ENCODE peak calls at places on chromosomes 5 and 9, in six cellular contexts. One of them, this sample, is unnamed.

GRCh38 chr5:10018670-10019069 is 231.0 kb downstream of the ATPSCKMT start:
- DNase-seq in Karpas-422: no peak
- DNase-seq in trophoblast cell: peak; percentile 78
- DNase-seq in fibroblast of lung: peak; percentile 96
- DNase-seq in NT2/D1: no peak
- DNase-seq in GM23248: peak; percentile 90
- DNase-seq in this sample: no peak

GRCh38 chr5:29963956-29964355 is 1229.5 kb upstream of the CDH6 start:
- DNase-seq in Karpas-422: no peak
- DNase-seq in trophoblast cell: no peak
- DNase-seq in fibroblast of lung: no peak
- DNase-seq in NT2/D1: no peak
- DNase-seq in GM23248: peak; percentile 3
- DNase-seq in this sample: no peak

GRCh38 chr5:10329808-10330481 is 22.2 kb upstream of the CMBL start:
- DNase-seq in Karpas-422: no peak
- DNase-seq in trophoblast cell: no peak
- DNase-seq in fibroblast of lung: peak; percentile 42
- DNase-seq in NT2/D1: no peak
- DNase-seq in GM23248: peak; percentile 85
- DNase-seq in this sample: no peak

GRCh38 chr9:124880501-124880900 is 18.6 kb downstream of the ARPC5L start:
- DNase-seq in Karpas-422: peak; percentile 88
- DNase-seq in trophoblast cell: no peak
- DNase-seq in fibroblast of lung: no peak
- DNase-seq in NT2/D1: peak; percentile 87
- DNase-seq in GM23248: no peak
- DNase-seq in this sample: no peak

GRCh38 chr5:59745422-59745863 is 148.1 kb downstream of the PDE4D start:
- DNase-seq in Karpas-422: no peak
- DNase-seq in trophoblast cell: peak; percentile 13
- DNase-seq in fibroblast of lung: peak; percentile 80
- DNase-seq in NT2/D1: no peak
- DNase-seq in GM23248: peak; percentile 86
- DNase-seq in this sample: no peak

GRCh38 chr5:10973316-10973715 is 212.3 kb upstream of the DAP start:
- DNase-seq in Karpas-422: no peak
- DNase-seq in trophoblast cell: no peak
- DNase-seq in fibroblast of lung: no peak
- DNase-seq in NT2/D1: no peak
- DNase-seq in GM23248: no peak
- DNase-seq in this sample: no peak

GRCh38 chr5:57172466-57172961 is 1.3 kb upstream of the GPBP1 start:
- DNase-seq in Karpas-422: peak; percentile 66
- DNase-seq in trophoblast cell: no peak
- DNase-seq in fibroblast of lung: peak; percentile 21
- DNase-seq in NT2/D1: no peak
- DNase-seq in GM23248: peak; percentile 54
- DNase-seq in this sample: no peak

GRCh38 chr9:77876091-77876490 is 155.5 kb downstream of the GNAQ start:
- DNase-seq in Karpas-422: no peak
- DNase-seq in trophoblast cell: no peak
- DNase-seq in fibroblast of lung: peak; percentile 56
- DNase-seq in NT2/D1: no peak
- DNase-seq in GM23248: peak; percentile 32
- DNase-seq in this sample: no peak

GRCh38 chr9:113137196-113138168 is 13.3 kb upstream of the SLC31A2 start:
- DNase-seq in Karpas-422: no peak
- DNase-seq in trophoblast cell: peak; percentile 95
- DNase-seq in fibroblast of lung: no peak
- DNase-seq in NT2/D1: no peak
- DNase-seq in GM23248: no peak
- DNase-seq in this sample: no peak

GRCh38 chr5:180401236-180401907 is 48.2 kb upstream of the GFPT2 start:
- DNase-seq in Karpas-422: no peak
- DNase-seq in trophoblast cell: no peak
- DNase-seq in fibroblast of lung: no peak
- DNase-seq in NT2/D1: no peak
- DNase-seq in GM23248: no peak
- DNase-seq in this sample: no peak
- H3K9ac ChIP-seq in Karpas-422: no peak overlapping the region
- H3K9ac ChIP-seq in trophoblast cell: no peak overlapping the region
- H3K9ac ChIP-seq in fibroblast of lung: no peak overlapping the region
- H3K9ac ChIP-seq in NT2/D1: no peak overlapping the region
- H3K9ac ChIP-seq in GM23248: no peak overlapping the region
- H3K9ac ChIP-seq in this sample: no peak overlapping the region

DNA sequence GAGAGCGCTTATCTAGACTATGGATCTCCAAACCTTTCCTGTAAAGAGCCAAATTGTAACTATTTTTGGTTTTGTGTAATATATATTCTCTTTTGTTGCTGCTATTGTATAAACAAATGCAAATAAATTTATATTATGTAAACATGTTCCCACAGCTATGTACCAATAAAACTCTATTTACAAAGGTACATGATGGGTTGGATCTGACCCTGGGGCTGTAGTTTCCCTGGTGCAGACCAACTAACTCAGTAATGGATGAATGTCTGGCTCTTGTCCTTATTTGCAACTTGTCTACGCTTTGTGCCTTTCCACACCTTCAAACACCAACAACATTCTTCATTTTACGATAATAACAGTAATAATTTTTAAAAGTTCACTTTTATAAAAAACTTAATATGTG is 27.5 kb upstream of the SPINK14 start:
- DNase-seq in Karpas-422: no peak
- DNase-seq in trophoblast cell: no peak
- DNase-seq in fibroblast of lung: no peak
- DNase-seq in NT2/D1: no peak
- DNase-seq in GM23248: no peak
- DNase-seq in this sample: no peak
- H3K4me3 ChIP-seq in Karpas-422: no peak overlapping the region
- H3K4me3 ChIP-seq in trophoblast cell: no peak overlapping the region
- H3K4me3 ChIP-seq in fibroblast of lung: no peak overlapping the region
- H3K4me3 ChIP-seq in NT2/D1: no peak overlapping the region
- H3K4me3 ChIP-seq in GM23248: no peak overlapping the region
- H3K4me3 ChIP-seq in this sample: no peak overlapping the region

DNA sequence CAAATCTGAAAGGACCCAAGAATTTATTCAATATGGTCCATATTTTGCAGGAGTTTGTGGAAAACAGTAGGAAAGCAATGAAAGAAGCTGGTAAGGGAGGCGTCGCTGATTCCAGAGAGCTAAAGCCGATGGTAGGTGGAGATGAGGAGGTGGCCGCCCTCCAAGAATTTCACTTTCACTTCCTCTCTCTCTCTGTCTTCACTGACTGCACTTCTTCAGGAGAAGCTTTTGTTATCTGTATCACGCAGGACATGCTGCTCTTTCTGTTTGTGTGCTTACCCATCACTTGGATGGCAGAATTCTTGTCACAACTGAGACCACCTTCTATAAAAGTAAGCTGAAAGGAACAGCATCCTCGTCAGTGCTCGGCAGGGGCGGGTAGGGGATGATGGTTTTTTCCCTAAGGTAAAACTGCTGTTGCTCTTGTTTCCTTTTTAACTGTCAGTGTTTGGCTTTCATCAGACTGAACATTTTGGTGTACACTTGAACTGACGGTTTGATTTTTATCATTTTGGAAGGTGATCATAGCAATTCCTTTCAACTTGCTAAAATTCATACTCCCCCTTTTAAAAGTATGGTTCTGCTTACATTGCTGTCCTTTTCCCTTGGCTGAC is 62.4 kb upstream of the FSD1L start:
- DNase-seq in Karpas-422: peak; percentile 62
- DNase-seq in trophoblast cell: no peak
- DNase-seq in fibroblast of lung: peak; percentile 45
- DNase-seq in NT2/D1: no peak
- DNase-seq in GM23248: no peak
- DNase-seq in this sample: no peak
- H3K9ac ChIP-seq in Karpas-422: peak overlapping the region; percentile 42
- H3K9ac ChIP-seq in trophoblast cell: no peak overlapping the region
- H3K9ac ChIP-seq in fibroblast of lung: no peak overlapping the region
- H3K9ac ChIP-seq in NT2/D1: no peak overlapping the region
- H3K9ac ChIP-seq in GM23248: no peak overlapping the region
- H3K9ac ChIP-seq in this sample: peak overlapping the region; percentile 35

GRCh38 chr5:143118222-143118621 is 285.3 kb downstream of the NR3C1 start:
- DNase-seq in Karpas-422: peak; percentile 90
- DNase-seq in trophoblast cell: peak; percentile 24
- DNase-seq in fibroblast of lung: no peak
- DNase-seq in NT2/D1: no peak
- DNase-seq in GM23248: no peak
- DNase-seq in this sample: no peak

GRCh38 chr5:143121135-143121474 is 282.4 kb downstream of the NR3C1 start:
- DNase-seq in Karpas-422: peak; percentile 72
- DNase-seq in trophoblast cell: no peak
- DNase-seq in fibroblast of lung: no peak
- DNase-seq in NT2/D1: no peak
- DNase-seq in GM23248: no peak
- DNase-seq in this sample: no peak

GRCh38 chr5:143119301-143119769 is 284.2 kb downstream of the NR3C1 start:
- DNase-seq in Karpas-422: peak; percentile 89
- DNase-seq in trophoblast cell: no peak
- DNase-seq in fibroblast of lung: no peak
- DNase-seq in NT2/D1: no peak
- DNase-seq in GM23248: peak; percentile 19
- DNase-seq in this sample: no peak

GRCh38 chr5:143120460-143121134 is 282.9 kb downstream of the NR3C1 start:
- DNase-seq in Karpas-422: peak; percentile 89
- DNase-seq in trophoblast cell: no peak
- DNase-seq in fibroblast of lung: no peak
- DNase-seq in NT2/D1: no peak
- DNase-seq in GM23248: no peak
- DNase-seq in this sample: no peak

DNA sequence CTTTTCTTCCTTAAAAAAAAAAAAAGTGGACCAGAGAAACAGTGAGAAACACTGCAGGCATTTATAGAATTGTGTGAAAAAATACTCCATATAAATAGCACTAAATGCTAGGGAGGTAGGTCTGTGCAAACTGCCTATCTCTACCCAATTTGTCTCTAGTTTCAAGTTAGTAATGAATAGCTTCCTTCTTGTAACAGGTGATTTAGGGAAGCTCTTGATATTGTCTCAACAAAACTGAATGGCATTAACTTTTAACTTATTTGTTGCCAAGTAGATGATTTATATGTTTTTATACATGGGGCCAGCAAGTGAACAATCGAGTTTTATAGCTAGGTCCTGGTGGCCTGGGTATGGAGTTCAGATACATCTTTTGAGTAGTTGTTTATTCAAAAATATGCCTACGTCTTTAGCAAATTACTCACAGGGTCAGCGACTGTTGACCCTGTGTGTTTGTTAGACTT is 283.6 kb downstream of the NR3C1 start:
- DNase-seq in Karpas-422: peak; percentile 84
- DNase-seq in trophoblast cell: no peak
- DNase-seq in fibroblast of lung: no peak
- DNase-seq in NT2/D1: no peak
- DNase-seq in GM23248: no peak
- DNase-seq in this sample: no peak
- H3K4me3 ChIP-seq in Karpas-422: peak overlapping the region; percentile 47
- H3K4me3 ChIP-seq in trophoblast cell: no peak overlapping the region
- H3K4me3 ChIP-seq in fibroblast of lung: no peak overlapping the region
- H3K4me3 ChIP-seq in NT2/D1: no peak overlapping the region
- H3K4me3 ChIP-seq in GM23248: no peak overlapping the region
- H3K4me3 ChIP-seq in this sample: no peak overlapping the region

DNA sequence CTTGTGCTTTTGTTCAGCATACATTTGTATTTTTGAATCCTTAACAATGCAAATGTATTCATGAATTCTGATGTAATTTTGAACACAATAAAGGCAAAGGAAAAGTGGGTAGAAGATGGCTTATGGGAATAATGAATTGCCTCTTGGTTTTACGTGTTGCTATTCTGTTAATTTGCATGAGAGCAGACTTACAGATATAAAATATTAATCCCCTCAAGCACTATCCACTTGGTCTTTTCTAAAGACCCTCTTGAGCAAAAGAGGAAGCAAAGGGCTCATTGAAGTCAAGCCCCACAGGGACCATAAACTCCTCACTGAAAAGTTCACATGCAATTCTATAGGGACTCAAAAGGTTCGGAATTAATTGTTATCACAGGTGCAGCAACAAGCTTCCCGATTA is 51.9 kb downstream of the OSTF1 start:
- DNase-seq in Karpas-422: no peak
- DNase-seq in trophoblast cell: no peak
- DNase-seq in fibroblast of lung: no peak
- DNase-seq in NT2/D1: no peak
- DNase-seq in GM23248: no peak
- DNase-seq in this sample: no peak
- H3K9ac ChIP-seq in Karpas-422: no peak overlapping the region
- H3K9ac ChIP-seq in trophoblast cell: no peak overlapping the region
- H3K9ac ChIP-seq in fibroblast of lung: no peak overlapping the region
- H3K9ac ChIP-seq in NT2/D1: no peak overlapping the region
- H3K9ac ChIP-seq in GM23248: no peak overlapping the region
- H3K9ac ChIP-seq in this sample: no peak overlapping the region

DNA sequence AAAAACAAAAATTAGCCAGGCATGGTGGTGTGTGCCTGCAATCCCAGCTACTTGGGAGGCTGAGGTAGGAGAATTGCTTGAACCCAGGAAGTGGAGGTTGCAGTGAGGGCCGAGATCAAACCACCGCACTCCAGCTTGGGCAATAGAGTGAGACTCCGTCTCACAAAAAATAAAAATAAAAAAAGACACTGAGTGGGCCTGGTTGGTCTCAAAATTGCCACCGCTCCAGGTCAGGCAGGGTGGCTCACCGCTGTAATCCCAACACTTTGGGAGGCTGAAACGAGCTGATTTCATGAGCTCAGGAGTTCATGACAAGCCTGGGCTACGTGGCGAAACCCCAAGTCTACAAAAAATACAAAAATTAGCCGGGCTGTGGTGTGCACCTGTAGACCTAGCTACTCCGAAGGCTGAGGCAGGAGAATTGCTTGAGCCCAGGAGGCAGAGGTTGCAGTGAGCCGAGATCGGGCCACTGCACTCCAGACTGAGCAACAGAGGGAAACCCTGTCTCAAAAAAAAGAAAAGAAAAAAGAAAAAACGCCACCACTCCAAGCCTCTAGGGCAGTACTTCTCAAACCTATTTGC is 1.8 kb downstream of the STK10 start:
- DNase-seq in Karpas-422: no peak
- DNase-seq in trophoblast cell: peak; percentile 17
- DNase-seq in fibroblast of lung: no peak
- DNase-seq in NT2/D1: no peak
- DNase-seq in GM23248: no peak
- DNase-seq in this sample: no peak
- H3K4me3 ChIP-seq in Karpas-422: peak overlapping the region; percentile 89
- H3K4me3 ChIP-seq in trophoblast cell: no peak overlapping the region
- H3K4me3 ChIP-seq in fibroblast of lung: peak overlapping the region; percentile 60
- H3K4me3 ChIP-seq in NT2/D1: no peak overlapping the region
- H3K4me3 ChIP-seq in GM23248: peak overlapping the region; percentile 98
- H3K4me3 ChIP-seq in this sample: peak overlapping the region; percentile 99

DNA sequence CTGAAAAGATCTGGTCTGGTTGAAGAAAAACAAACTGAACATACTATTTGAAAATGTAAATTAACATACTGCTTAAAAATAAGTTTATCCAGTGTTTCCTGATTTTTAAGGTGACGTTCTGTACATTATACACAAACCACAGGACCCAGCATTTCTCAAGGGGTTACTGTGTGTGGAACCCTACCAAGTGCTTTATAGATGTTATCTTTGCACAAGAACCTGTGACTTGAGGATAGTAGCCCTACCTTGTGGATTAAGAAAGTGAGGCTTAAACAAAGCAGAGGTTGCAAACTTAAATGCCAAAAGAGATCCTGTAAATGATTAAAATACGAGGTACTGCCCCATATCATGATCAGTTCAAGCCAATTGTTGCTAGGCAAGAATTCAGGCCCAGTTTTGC is 4.7 kb downstream of the KLF9 start:
- DNase-seq in Karpas-422: no peak
- DNase-seq in trophoblast cell: no peak
- DNase-seq in fibroblast of lung: no peak
- DNase-seq in NT2/D1: no peak
- DNase-seq in GM23248: no peak
- DNase-seq in this sample: no peak
- H3K9ac ChIP-seq in Karpas-422: no peak overlapping the region
- H3K9ac ChIP-seq in trophoblast cell: no peak overlapping the region
- H3K9ac ChIP-seq in fibroblast of lung: peak overlapping the region; percentile 100
- H3K9ac ChIP-seq in NT2/D1: no peak overlapping the region
- H3K9ac ChIP-seq in GM23248: peak overlapping the region; percentile 100
- H3K9ac ChIP-seq in this sample: no peak overlapping the region

GRCh38 chr9:123355761-123356520 is at the start of gene CRB2:
- DNase-seq in Karpas-422: no peak
- DNase-seq in trophoblast cell: no peak
- DNase-seq in fibroblast of lung: no peak
- DNase-seq in NT2/D1: peak; percentile 80
- DNase-seq in GM23248: no peak
- DNase-seq in this sample: no peak
- H3K4me3 ChIP-seq in Karpas-422: no peak within 1 kb of the TSS
- H3K4me3 ChIP-seq in trophoblast cell: peak within 1 kb of the TSS; percentile 55
- H3K4me3 ChIP-seq in fibroblast of lung: no peak within 1 kb of the TSS
- H3K4me3 ChIP-seq in NT2/D1: peak within 1 kb of the TSS; percentile 44
- H3K4me3 ChIP-seq in GM23248: no peak within 1 kb of the TSS
- H3K4me3 ChIP-seq in this sample: no peak within 1 kb of the TSS

This sample was measured in keratinocyte.